ENCODE peak calls at places on chromosomes 12 and 14, in ten cellular contexts. One of them, this sample, is unnamed.

GRCh38 chr12:59737725-59738463 is 142.1 kb downstream of the SLC16A7 start:
- DNase-seq in aorta: no peak
- DNase-seq in C1 segment of cervical spinal cord: no peak
- DNase-seq in amniotic stem cell: no peak
- DNase-seq in PC-3: no peak
- DNase-seq in SW 1271: no peak
- DNase-seq in AG09309: no peak
- DNase-seq in CD8-positive, alpha-beta memory T cell: no peak
- DNase-seq in stimulated activated CD8-positive, alpha-beta memory T cell treated with anti-CD3 and anti-CD28 coated beads, Interleukin-12 subunit alpha, Interleukin-12 subunit beta, amount 100 ng/mL, for 4 hours: no peak
- DNase-seq in GM06990: no peak
- DNase-seq in this sample: peak

GRCh38 chr14:103141117-103141796 is 18.0 kb downstream of the TNFAIP2 start:
- DNase-seq in aorta: peak
- DNase-seq in C1 segment of cervical spinal cord: no peak
- DNase-seq in amniotic stem cell: no peak
- DNase-seq in PC-3: peak
- DNase-seq in SW 1271: no peak
- DNase-seq in AG09309: no peak
- DNase-seq in CD8-positive, alpha-beta memory T cell: no peak
- DNase-seq in stimulated activated CD8-positive, alpha-beta memory T cell treated with anti-CD3 and anti-CD28 coated beads, Interleukin-12 subunit alpha, Interleukin-12 subunit beta, amount 100 ng/mL, for 4 hours: no peak
- DNase-seq in GM06990: no peak
- DNase-seq in this sample: peak

GRCh38 chr12:16335838-16336237 is 11.6 kb upstream of the MGST1 start:
- DNase-seq in aorta: no peak
- DNase-seq in C1 segment of cervical spinal cord: no peak
- DNase-seq in amniotic stem cell: no peak
- DNase-seq in PC-3: no peak
- DNase-seq in SW 1271: no peak
- DNase-seq in AG09309: no peak
- DNase-seq in CD8-positive, alpha-beta memory T cell: no peak
- DNase-seq in stimulated activated CD8-positive, alpha-beta memory T cell treated with anti-CD3 and anti-CD28 coated beads, Interleukin-12 subunit alpha, Interleukin-12 subunit beta, amount 100 ng/mL, for 4 hours: no peak
- DNase-seq in GM06990: no peak
- DNase-seq in this sample: no peak

GRCh38 chr12:3302406-3303041 is 188.5 kb upstream of the PRMT8 start:
- DNase-seq in aorta: no peak
- DNase-seq in C1 segment of cervical spinal cord: no peak
- DNase-seq in amniotic stem cell: no peak
- DNase-seq in PC-3: no peak
- DNase-seq in SW 1271: no peak
- DNase-seq in AG09309: no peak
- DNase-seq in CD8-positive, alpha-beta memory T cell: no peak
- DNase-seq in stimulated activated CD8-positive, alpha-beta memory T cell treated with anti-CD3 and anti-CD28 coated beads, Interleukin-12 subunit alpha, Interleukin-12 subunit beta, amount 100 ng/mL, for 4 hours: no peak
- DNase-seq in GM06990: no peak
- DNase-seq in this sample: no peak

GRCh38 chr12:107444771-107445170 is 240.8 kb upstream of the PWP1 start:
- DNase-seq in aorta: no peak
- DNase-seq in C1 segment of cervical spinal cord: no peak
- DNase-seq in amniotic stem cell: no peak
- DNase-seq in PC-3: no peak
- DNase-seq in SW 1271: no peak
- DNase-seq in AG09309: no peak
- DNase-seq in CD8-positive, alpha-beta memory T cell: no peak
- DNase-seq in stimulated activated CD8-positive, alpha-beta memory T cell treated with anti-CD3 and anti-CD28 coated beads, Interleukin-12 subunit alpha, Interleukin-12 subunit beta, amount 100 ng/mL, for 4 hours: no peak
- DNase-seq in GM06990: no peak
- DNase-seq in this sample: no peak

GRCh38 chr12:49288412-49288853 is 6.5 kb upstream of the PRPH start:
- DNase-seq in aorta: no peak
- DNase-seq in C1 segment of cervical spinal cord: peak
- DNase-seq in amniotic stem cell: peak
- DNase-seq in PC-3: peak
- DNase-seq in SW 1271: no peak
- DNase-seq in AG09309: no peak
- DNase-seq in CD8-positive, alpha-beta memory T cell: peak
- DNase-seq in stimulated activated CD8-positive, alpha-beta memory T cell treated with anti-CD3 and anti-CD28 coated beads, Interleukin-12 subunit alpha, Interleukin-12 subunit beta, amount 100 ng/mL, for 4 hours: peak
- DNase-seq in GM06990: no peak
- DNase-seq in this sample: peak

GRCh38 chr12:50550530-50551223 is 45.9 kb downstream of the DIP2B start:
- DNase-seq in aorta: no peak
- DNase-seq in C1 segment of cervical spinal cord: no peak
- DNase-seq in amniotic stem cell: no peak
- DNase-seq in PC-3: peak
- DNase-seq in SW 1271: no peak
- DNase-seq in AG09309: no peak
- DNase-seq in CD8-positive, alpha-beta memory T cell: no peak
- DNase-seq in stimulated activated CD8-positive, alpha-beta memory T cell treated with anti-CD3 and anti-CD28 coated beads, Interleukin-12 subunit alpha, Interleukin-12 subunit beta, amount 100 ng/mL, for 4 hours: no peak
- DNase-seq in GM06990: no peak
- DNase-seq in this sample: peak

GRCh38 chr12:69099201-69099837 is 140.1 kb upstream of the CPSF6 start:
- DNase-seq in aorta: no peak
- DNase-seq in C1 segment of cervical spinal cord: no peak
- DNase-seq in amniotic stem cell: no peak
- DNase-seq in PC-3: no peak
- DNase-seq in SW 1271: no peak
- DNase-seq in AG09309: no peak
- DNase-seq in CD8-positive, alpha-beta memory T cell: no peak
- DNase-seq in stimulated activated CD8-positive, alpha-beta memory T cell treated with anti-CD3 and anti-CD28 coated beads, Interleukin-12 subunit alpha, Interleukin-12 subunit beta, amount 100 ng/mL, for 4 hours: no peak
- DNase-seq in GM06990: no peak
- DNase-seq in this sample: no peak

GRCh38 chr12:76878899-76879709 is at the start of gene CSRP2:
- DNase-seq in aorta: peak
- DNase-seq in C1 segment of cervical spinal cord: peak
- DNase-seq in amniotic stem cell: peak
- DNase-seq in PC-3: peak
- DNase-seq in SW 1271: peak
- DNase-seq in AG09309: no peak
- DNase-seq in CD8-positive, alpha-beta memory T cell: peak
- DNase-seq in stimulated activated CD8-positive, alpha-beta memory T cell treated with anti-CD3 and anti-CD28 coated beads, Interleukin-12 subunit alpha, Interleukin-12 subunit beta, amount 100 ng/mL, for 4 hours: peak
- DNase-seq in GM06990: peak
- DNase-seq in this sample: peak

GRCh38 chr12:53805067-53805466 is 53.3 kb upstream of the CISTR start:
- DNase-seq in aorta: no peak
- DNase-seq in C1 segment of cervical spinal cord: no peak
- DNase-seq in amniotic stem cell: no peak
- DNase-seq in PC-3: peak
- DNase-seq in SW 1271: no peak
- DNase-seq in AG09309: no peak
- DNase-seq in CD8-positive, alpha-beta memory T cell: no peak
- DNase-seq in stimulated activated CD8-positive, alpha-beta memory T cell treated with anti-CD3 and anti-CD28 coated beads, Interleukin-12 subunit alpha, Interleukin-12 subunit beta, amount 100 ng/mL, for 4 hours: no peak
- DNase-seq in GM06990: no peak
- DNase-seq in this sample: peak

GRCh38 chr14:25887251-25887908 is 710.5 kb downstream of the NOVA1 start:
- DNase-seq in aorta: no peak
- DNase-seq in C1 segment of cervical spinal cord: no peak
- DNase-seq in amniotic stem cell: no peak
- DNase-seq in PC-3: peak
- DNase-seq in SW 1271: no peak
- DNase-seq in AG09309: no peak
- DNase-seq in CD8-positive, alpha-beta memory T cell: no peak
- DNase-seq in stimulated activated CD8-positive, alpha-beta memory T cell treated with anti-CD3 and anti-CD28 coated beads, Interleukin-12 subunit alpha, Interleukin-12 subunit beta, amount 100 ng/mL, for 4 hours: no peak
- DNase-seq in GM06990: no peak
- DNase-seq in this sample: no peak

GRCh38 chr14:71486274-71486673 is 446.0 kb upstream of the RGS6 start:
- DNase-seq in aorta: no peak
- DNase-seq in C1 segment of cervical spinal cord: no peak
- DNase-seq in amniotic stem cell: no peak
- DNase-seq in PC-3: no peak
- DNase-seq in SW 1271: no peak
- DNase-seq in AG09309: no peak
- DNase-seq in CD8-positive, alpha-beta memory T cell: no peak
- DNase-seq in stimulated activated CD8-positive, alpha-beta memory T cell treated with anti-CD3 and anti-CD28 coated beads, Interleukin-12 subunit alpha, Interleukin-12 subunit beta, amount 100 ng/mL, for 4 hours: no peak
- DNase-seq in GM06990: no peak
- DNase-seq in this sample: no peak

GRCh38 chr12:22802883-22803640 is 178.1 kb downstream of the ETNK1 start:
- DNase-seq in aorta: no peak
- DNase-seq in C1 segment of cervical spinal cord: no peak
- DNase-seq in amniotic stem cell: no peak
- DNase-seq in PC-3: no peak
- DNase-seq in SW 1271: no peak
- DNase-seq in AG09309: no peak
- DNase-seq in CD8-positive, alpha-beta memory T cell: no peak
- DNase-seq in stimulated activated CD8-positive, alpha-beta memory T cell treated with anti-CD3 and anti-CD28 coated beads, Interleukin-12 subunit alpha, Interleukin-12 subunit beta, amount 100 ng/mL, for 4 hours: no peak
- DNase-seq in GM06990: no peak
- DNase-seq in this sample: no peak

GRCh38 chr14:55502746-55503284 is 62.4 kb upstream of the TBPL2 start:
- DNase-seq in aorta: no peak
- DNase-seq in C1 segment of cervical spinal cord: no peak
- DNase-seq in amniotic stem cell: no peak
- DNase-seq in PC-3: no peak
- DNase-seq in SW 1271: no peak
- DNase-seq in AG09309: no peak
- DNase-seq in CD8-positive, alpha-beta memory T cell: no peak
- DNase-seq in stimulated activated CD8-positive, alpha-beta memory T cell treated with anti-CD3 and anti-CD28 coated beads, Interleukin-12 subunit alpha, Interleukin-12 subunit beta, amount 100 ng/mL, for 4 hours: no peak
- DNase-seq in GM06990: no peak
- DNase-seq in this sample: no peak

GRCh38 chr12:114508529-114509129 is 102.7 kb upstream of the TBX5 start:
- DNase-seq in aorta: peak
- DNase-seq in C1 segment of cervical spinal cord: peak
- DNase-seq in amniotic stem cell: peak
- DNase-seq in PC-3: peak
- DNase-seq in SW 1271: peak
- DNase-seq in AG09309: peak
- DNase-seq in CD8-positive, alpha-beta memory T cell: peak
- DNase-seq in stimulated activated CD8-positive, alpha-beta memory T cell treated with anti-CD3 and anti-CD28 coated beads, Interleukin-12 subunit alpha, Interleukin-12 subunit beta, amount 100 ng/mL, for 4 hours: no peak
- DNase-seq in GM06990: no peak
- DNase-seq in this sample: peak

GRCh38 chr14:69315302-69315701 is 55.3 kb downstream of the GALNT16 start:
- DNase-seq in aorta: no peak
- DNase-seq in C1 segment of cervical spinal cord: no peak
- DNase-seq in amniotic stem cell: no peak
- DNase-seq in PC-3: peak
- DNase-seq in SW 1271: no peak
- DNase-seq in AG09309: no peak
- DNase-seq in CD8-positive, alpha-beta memory T cell: no peak
- DNase-seq in stimulated activated CD8-positive, alpha-beta memory T cell treated with anti-CD3 and anti-CD28 coated beads, Interleukin-12 subunit alpha, Interleukin-12 subunit beta, amount 100 ng/mL, for 4 hours: no peak
- DNase-seq in GM06990: no peak
- DNase-seq in this sample: no peak

GRCh38 chr12:71219224-71219623 is 61.4 kb upstream of the TSPAN8 start:
- DNase-seq in aorta: no peak
- DNase-seq in C1 segment of cervical spinal cord: no peak
- DNase-seq in amniotic stem cell: no peak
- DNase-seq in PC-3: no peak
- DNase-seq in SW 1271: no peak
- DNase-seq in AG09309: no peak
- DNase-seq in CD8-positive, alpha-beta memory T cell: no peak
- DNase-seq in stimulated activated CD8-positive, alpha-beta memory T cell treated with anti-CD3 and anti-CD28 coated beads, Interleukin-12 subunit alpha, Interleukin-12 subunit beta, amount 100 ng/mL, for 4 hours: no peak
- DNase-seq in GM06990: no peak
- DNase-seq in this sample: no peak

GRCh38 chr12:65664715-65665250 is 159.5 kb upstream of the HMGA2 start:
- DNase-seq in aorta: no peak
- DNase-seq in C1 segment of cervical spinal cord: no peak
- DNase-seq in amniotic stem cell: no peak
- DNase-seq in PC-3: no peak
- DNase-seq in SW 1271: no peak
- DNase-seq in AG09309: no peak
- DNase-seq in CD8-positive, alpha-beta memory T cell: no peak
- DNase-seq in stimulated activated CD8-positive, alpha-beta memory T cell treated with anti-CD3 and anti-CD28 coated beads, Interleukin-12 subunit alpha, Interleukin-12 subunit beta, amount 100 ng/mL, for 4 hours: no peak
- DNase-seq in GM06990: no peak
- DNase-seq in this sample: no peak

GRCh38 chr12:21906919-21907642 is 34.1 kb downstream of the ABCC9 start:
- DNase-seq in aorta: no peak
- DNase-seq in C1 segment of cervical spinal cord: no peak
- DNase-seq in amniotic stem cell: no peak
- DNase-seq in PC-3: no peak
- DNase-seq in SW 1271: no peak
- DNase-seq in AG09309: peak
- DNase-seq in CD8-positive, alpha-beta memory T cell: no peak
- DNase-seq in stimulated activated CD8-positive, alpha-beta memory T cell treated with anti-CD3 and anti-CD28 coated beads, Interleukin-12 subunit alpha, Interleukin-12 subunit beta, amount 100 ng/mL, for 4 hours: no peak
- DNase-seq in GM06990: no peak
- DNase-seq in this sample: no peak

GRCh38 chr14:38016497-38016896 is 191.2 kb upstream of the SSTR1 start:
- DNase-seq in aorta: no peak
- DNase-seq in C1 segment of cervical spinal cord: no peak
- DNase-seq in amniotic stem cell: no peak
- DNase-seq in PC-3: peak
- DNase-seq in SW 1271: no peak
- DNase-seq in AG09309: no peak
- DNase-seq in CD8-positive, alpha-beta memory T cell: no peak
- DNase-seq in stimulated activated CD8-positive, alpha-beta memory T cell treated with anti-CD3 and anti-CD28 coated beads, Interleukin-12 subunit alpha, Interleukin-12 subunit beta, amount 100 ng/mL, for 4 hours: no peak
- DNase-seq in GM06990: no peak
- DNase-seq in this sample: no peak

GRCh38 chr12:16796168-16796567 is 190.2 kb upstream of the LMO3 start:
- DNase-seq in aorta: no peak
- DNase-seq in C1 segment of cervical spinal cord: no peak
- DNase-seq in amniotic stem cell: no peak
- DNase-seq in PC-3: no peak
- DNase-seq in SW 1271: no peak
- DNase-seq in AG09309: no peak
- DNase-seq in CD8-positive, alpha-beta memory T cell: no peak
- DNase-seq in stimulated activated CD8-positive, alpha-beta memory T cell treated with anti-CD3 and anti-CD28 coated beads, Interleukin-12 subunit alpha, Interleukin-12 subunit beta, amount 100 ng/mL, for 4 hours: no peak
- DNase-seq in GM06990: no peak
- DNase-seq in this sample: peak

GRCh38 chr12:116556964-116557706 is 2.0 kb upstream of the MAP1LC3B2 start:
- DNase-seq in aorta: no peak
- DNase-seq in C1 segment of cervical spinal cord: no peak
- DNase-seq in amniotic stem cell: no peak
- DNase-seq in PC-3: no peak
- DNase-seq in SW 1271: no peak
- DNase-seq in AG09309: no peak
- DNase-seq in CD8-positive, alpha-beta memory T cell: no peak
- DNase-seq in stimulated activated CD8-positive, alpha-beta memory T cell treated with anti-CD3 and anti-CD28 coated beads, Interleukin-12 subunit alpha, Interleukin-12 subunit beta, amount 100 ng/mL, for 4 hours: no peak
- DNase-seq in GM06990: no peak
- DNase-seq in this sample: peak

GRCh38 chr12:92593734-92594402 is 108.9 kb upstream of the PLEKHG7 start:
- DNase-seq in aorta: peak
- DNase-seq in C1 segment of cervical spinal cord: no peak
- DNase-seq in amniotic stem cell: peak
- DNase-seq in PC-3: peak
- DNase-seq in SW 1271: peak
- DNase-seq in AG09309: peak
- DNase-seq in CD8-positive, alpha-beta memory T cell: peak
- DNase-seq in stimulated activated CD8-positive, alpha-beta memory T cell treated with anti-CD3 and anti-CD28 coated beads, Interleukin-12 subunit alpha, Interleukin-12 subunit beta, amount 100 ng/mL, for 4 hours: peak
- DNase-seq in GM06990: peak
- DNase-seq in this sample: peak

GRCh38 chr14:24171422-24172260 is at the start of gene REC8:
- DNase-seq in aorta: peak
- DNase-seq in C1 segment of cervical spinal cord: peak
- DNase-seq in amniotic stem cell: no peak
- DNase-seq in PC-3: no peak
- DNase-seq in SW 1271: no peak
- DNase-seq in AG09309: no peak
- DNase-seq in CD8-positive, alpha-beta memory T cell: peak
- DNase-seq in stimulated activated CD8-positive, alpha-beta memory T cell treated with anti-CD3 and anti-CD28 coated beads, Interleukin-12 subunit alpha, Interleukin-12 subunit beta, amount 100 ng/mL, for 4 hours: peak
- DNase-seq in GM06990: peak
- DNase-seq in this sample: no peak

GRCh38 chr14:40936861-40937260 is 669.8 kb upstream of the LRFN5 start:
- DNase-seq in aorta: no peak
- DNase-seq in C1 segment of cervical spinal cord: no peak
- DNase-seq in amniotic stem cell: no peak
- DNase-seq in PC-3: no peak
- DNase-seq in SW 1271: no peak
- DNase-seq in AG09309: no peak
- DNase-seq in CD8-positive, alpha-beta memory T cell: no peak
- DNase-seq in stimulated activated CD8-positive, alpha-beta memory T cell treated with anti-CD3 and anti-CD28 coated beads, Interleukin-12 subunit alpha, Interleukin-12 subunit beta, amount 100 ng/mL, for 4 hours: no peak
- DNase-seq in GM06990: no peak
- DNase-seq in this sample: no peak

GRCh38 chr14:59407246-59407615 is 57.9 kb downstream of the GPR135 start:
- DNase-seq in aorta: no peak
- DNase-seq in C1 segment of cervical spinal cord: no peak
- DNase-seq in amniotic stem cell: peak
- DNase-seq in PC-3: peak
- DNase-seq in SW 1271: no peak
- DNase-seq in AG09309: peak
- DNase-seq in CD8-positive, alpha-beta memory T cell: no peak
- DNase-seq in stimulated activated CD8-positive, alpha-beta memory T cell treated with anti-CD3 and anti-CD28 coated beads, Interleukin-12 subunit alpha, Interleukin-12 subunit beta, amount 100 ng/mL, for 4 hours: no peak
- DNase-seq in GM06990: no peak
- DNase-seq in this sample: peak

GRCh38 chr14:103033744-103034143 is 23.6 kb downstream of the CDC42BPB start:
- DNase-seq in aorta: no peak
- DNase-seq in C1 segment of cervical spinal cord: no peak
- DNase-seq in amniotic stem cell: no peak
- DNase-seq in PC-3: peak
- DNase-seq in SW 1271: no peak
- DNase-seq in AG09309: peak
- DNase-seq in CD8-positive, alpha-beta memory T cell: no peak
- DNase-seq in stimulated activated CD8-positive, alpha-beta memory T cell treated with anti-CD3 and anti-CD28 coated beads, Interleukin-12 subunit alpha, Interleukin-12 subunit beta, amount 100 ng/mL, for 4 hours: no peak
- DNase-seq in GM06990: no peak
- DNase-seq in this sample: no peak

GRCh38 chr12:124495194-124495983 is 72.0 kb downstream of the NCOR2 start:
- DNase-seq in aorta: no peak
- DNase-seq in C1 segment of cervical spinal cord: no peak
- DNase-seq in amniotic stem cell: no peak
- DNase-seq in PC-3: no peak
- DNase-seq in SW 1271: no peak
- DNase-seq in AG09309: no peak
- DNase-seq in CD8-positive, alpha-beta memory T cell: no peak
- DNase-seq in stimulated activated CD8-positive, alpha-beta memory T cell treated with anti-CD3 and anti-CD28 coated beads, Interleukin-12 subunit alpha, Interleukin-12 subunit beta, amount 100 ng/mL, for 4 hours: no peak
- DNase-seq in GM06990: no peak
- DNase-seq in this sample: no peak